ENCODE peak calls at places on chromosomes 16 and 17, in ten cellular contexts. V is NCI-H1105 treated with DMSO at 0.1 percent for 48 hours; D is lower leg skin; O is anterior cingulate cortex; U is SW480; T is stimulated activated CD8-positive, alpha-beta memory T cell treated with anti-CD3 and anti-CD28 coated beads, Interleukin-7, amount 100 ng/mL, for 24 hours; C is left cardiac atrium; X is B cell; N is skeletal muscle cell; Y is WTC11. J is an unnamed sample.

GRCh38 chr17:38329808-38330730 is 13.7 kb downstream of the GPR179 start:
- DNase-seq in V (no peak), Y (no peak), D (no peak), T (no peak), X (no peak), O (no peak), U (no peak), N (no peak), C (no peak), J (no peak)

GRCh38 chr17:8019665-8020064 is 17.2 kb downstream of the GUCY2D start:
- DNase-seq in O (no peak), C (no peak), V (no peak), U (no peak), N (no peak), D (no peak), Y (no peak), X (no peak), T (no peak), J (no peak)

GRCh38 chr17:35915153-35915969 is 15.2 kb downstream of the RDM1 start:
- DNase-seq in N (no peak), C (no peak), V (no peak), D (no peak), O (no peak), X (no peak), Y (no peak), T (no peak), U (no peak), J (no peak)

GRCh38 chr17:76993636-76994035 is 125.4 kb downstream of the MGAT5B start:
- DNase-seq in O (no peak), D (no peak), Y (no peak), T (no peak), U (no peak), C (no peak), N (no peak), X (no peak), V (no peak), J (no peak)

GRCh38 chr17:29905086-29905878 is 24.7 kb downstream of the SSH2 start:
- DNase-seq in T (no peak), U (no peak), N (no peak), C (no peak), V (no peak), Y (no peak), D (no peak), O (no peak), X (no peak), J (no peak)

GRCh38 chr17:74244543-74244942 is 29.5 kb upstream of the DNAI2 start:
- DNase-seq in Y (no peak), D (no peak), C (no peak), N (no peak), T (no peak), U (no peak), V (no peak), X (no peak), O (peak), J (no peak)

GRCh38 chr17:17467720-17468119 is 9.1 kb upstream of the MED9 start:
- DNase-seq in U (peak), D (no peak), O (no peak), V (no peak), X (no peak), Y (no peak), N (no peak), C (no peak), T (no peak), J (no peak)

GRCh38 chr17:77455111-77455877 is 314.5 kb downstream of the SEC14L1 start:
- DNase-seq in D (no peak), N (no peak), U (peak), C (no peak), V (no peak), T (no peak), X (no peak), Y (no peak), O (no peak), J (no peak)

GRCh38 chr16:22008215-22009142 is 568 bp downstream of the MOSMO start:
- DNase-seq in U (peak), X (peak), N (no peak), C (no peak), T (no peak), V (peak), O (no peak), D (no peak), Y (peak), J (no peak)

GRCh38 chr16:19851476-19851875 is 33.2 kb downstream of the GPRC5B start:
- DNase-seq in V (no peak), U (no peak), O (peak), Y (no peak), T (no peak), D (no peak), C (peak), N (no peak), X (no peak), J (no peak)

GRCh38 chr16:49592507-49593422 is 219.2 kb downstream of the C16orf78 start:
- DNase-seq in U (peak), D (no peak), Y (peak), V (peak), T (no peak), X (peak), N (no peak), C (no peak), O (no peak), J (no peak)

GRCh38 chr16:57564571-57565270 is 22.3 kb downstream of the ADGRG5 start:
- DNase-seq in T (no peak), V (no peak), N (no peak), U (no peak), Y (no peak), C (no peak), X (no peak), O (no peak), D (no peak), J (no peak)